ENCODE peak calls at places on chromosomes 6 and 20, in five cellular contexts. P is substantia nigra, Y is ELF-1, M is WTC11, S is astrocyte of the spinal cord. G is an unnamed sample.

GRCh38 chr6:17086469-17086868 is 15.4 kb upstream of the STMND1 start:
- DNase-seq in P (peak), Y (peak), M (peak), S (peak), G (peak)

GRCh38 chr6:132270745-132271414 is 130.4 kb downstream of the MOXD1 start:
- DNase-seq in P (no peak), Y (no peak), M (no peak), S (no peak), G (no peak)

GRCh38 chr6:5135783-5136376 is 50.7 kb downstream of the PPP1R3G start:
- DNase-seq in P (no peak), Y (peak), M (peak), S (peak), G (no peak)

GRCh38 chr20:57409672-57410397 is 18.6 kb downstream of the RBM38 start:
- DNase-seq in P (no peak), Y (peak), M (no peak), S (no peak), G (no peak)

GRCh38 chr6:113050010-113050893 is 703.1 kb downstream of the RFPL4B start:
- DNase-seq in P (no peak), Y (no peak), M (no peak), S (peak), G (no peak)

GRCh38 chr6:56954389-56955170 is at the start of gene BEND6:
- DNase-seq in P (no peak), Y (peak), M (peak), S (peak), G (peak)

GRCh38 chr6:53956068-53956711 is 155.1 kb upstream of the MLIP start:
- DNase-seq in P (peak), Y (peak), M (peak), S (peak), G (peak)

GRCh38 chr20:57939499-57939898 is 229.7 kb upstream of the PMEPA1 start:
- DNase-seq in P (no peak), Y (no peak), M (no peak), S (no peak), G (no peak)

GRCh38 chr6:137692806-137693205 is 174.3 kb upstream of the TNFAIP3 start:
- DNase-seq in P (no peak), Y (no peak), M (no peak), S (peak), G (no peak)

GRCh38 chr20:528923-529594 is 14.5 kb downstream of the CSNK2A1 start:
- DNase-seq in P (no peak), Y (no peak), M (no peak), S (peak), G (no peak)

GRCh38 chr6:67094431-67094830 is 1387.4 kb upstream of the EYS start:
- DNase-seq in P (no peak), Y (no peak), M (no peak), S (no peak), G (no peak)

GRCh38 chr6:111430605-111431378 is 52.2 kb downstream of the REV3L start:
- DNase-seq in P (no peak), Y (no peak), M (no peak), S (no peak), G (no peak)

GRCh38 chr20:51183443-51183842 is 160.5 kb upstream of the KCNG1 start:
- DNase-seq in P (no peak), Y (no peak), M (no peak), S (no peak), G (no peak)

GRCh38 chr6:142913511-142914047 is 31.4 kb downstream of the HIVEP2 start:
- DNase-seq in P (no peak), Y (no peak), M (no peak), S (no peak), G (no peak)

GRCh38 chr20:51318058-51318960 is 224.2 kb downstream of the NFATC2 start:
- DNase-seq in P (peak), Y (peak), M (peak), S (no peak), G (peak)

GRCh38 chr6:139291813-139292619 is at the start of gene TXLNB:
- DNase-seq in P (no peak), Y (peak), M (peak), S (peak), G (no peak)

G was measured in progenitor cell of endocrine pancreas.